ENCODE peak calls at places on chromosomes 16 and 17, in eight cellular contexts. R is fibroblast of lung, L is mucosa of descending colon, W is OCI-LY7, X is dorsolateral prefrontal cortex, M is cardiac muscle cell, S is lung, V is epithelial cell of esophagus. E is an unnamed sample.

GRCh38 chr16:51084074-51084928 is 66.8 kb downstream of the SALL1 start:
- DNase-seq in R (peak), L (no peak), X (no peak), V (no peak), M (peak), S (no peak), W (no peak), E (no peak)

GRCh38 chr16:54812229-54812628 is 118.4 kb upstream of the IRX5 start:
- DNase-seq in S (no peak), R (no peak), W (no peak), V (peak), L (no peak), M (peak), X (no peak), E (no peak)

GRCh38 chr17:10792156-10792555 is 11.7 kb downstream of the TMEM238L start:
- DNase-seq in M (no peak), V (peak), X (no peak), W (no peak), R (no peak), L (peak), S (no peak), E (no peak)

GRCh38 chr17:78344666-78345065 is 15.2 kb downstream of the SOCS3 start:
- DNase-seq in M (no peak), X (no peak), V (no peak), S (no peak), L (no peak), R (no peak), W (no peak), E (no peak)

GRCh38 chr16:53456625-53457024 is 22.4 kb downstream of the RBL2 start:
- DNase-seq in M (no peak), V (no peak), R (no peak), S (no peak), W (peak), X (no peak), L (no peak), E (no peak)

GRCh38 chr17:45227101-45227591 is 5.5 kb downstream of the FMNL1 start:
- DNase-seq in W (peak), R (no peak), L (peak), V (peak), S (no peak), M (no peak), X (no peak), E (peak)

GRCh38 chr17:19401321-19402010 is 9.6 kb upstream of the RNF112 start:
- DNase-seq in W (no peak), L (peak), R (no peak), S (no peak), V (no peak), X (no peak), M (no peak), E (no peak)

GRCh38 chr17:17581509-17581908 is 10.0 kb downstream of the PEMT start:
- DNase-seq in L (no peak), M (no peak), S (no peak), V (no peak), X (no peak), R (no peak), W (no peak), E (no peak)

GRCh38 chr16:12896562-12896961 is 4.8 kb upstream of the SHISA9 start:
- DNase-seq in L (no peak), M (no peak), W (peak), V (peak), R (peak), X (no peak), S (no peak), E (no peak)

GRCh38 chr16:77499373-77500285 is 64.8 kb upstream of the ADAMTS18 start:
- DNase-seq in S (no peak), R (peak), W (no peak), X (no peak), V (no peak), M (peak), L (no peak), E (peak)

GRCh38 chr16:69917739-69918138 is 33.4 kb upstream of the CLEC18A start:
- DNase-seq in W (no peak), S (no peak), M (peak), R (peak), X (no peak), L (no peak), V (peak), E (peak)

GRCh38 chr17:7435676-7436555 is 681 bp downstream of the TMEM102 start:
- DNase-seq in M (peak), V (peak), S (peak), X (no peak), R (no peak), L (peak), W (peak), E (peak)

GRCh38 chr17:79778504-79779087 is 648 bp downstream of the CBX2 start:
- DNase-seq in X (no peak), R (no peak), W (peak), M (no peak), V (no peak), S (no peak), L (no peak), E (no peak)

GRCh38 chr17:70072900-70073299 is 2.1 kb upstream of the KCNJ16 start:
- DNase-seq in W (no peak), L (no peak), V (no peak), X (no peak), M (no peak), S (no peak), R (no peak), E (no peak)

GRCh38 chr17:80274317-80274716 is 13.7 kb downstream of the RNF213 start:
- DNase-seq in W (no peak), S (no peak), M (no peak), L (no peak), V (no peak), X (no peak), R (no peak), E (no peak)

GRCh38 chr16:67966549-67967182 is 1.8 kb downstream of the SLC12A4 start:
- DNase-seq in R (peak), S (no peak), W (no peak), V (peak), M (peak), X (no peak), L (no peak), E (no peak)

GRCh38 chr17:28997811-28998210 is 8.0 kb downstream of the SEZ6 start:
- DNase-seq in M (no peak), L (no peak), S (no peak), V (no peak), X (no peak), W (no peak), R (no peak), E (no peak)

GRCh38 chr17:9009737-9010136 is 11.6 kb upstream of the NTN1 start:
- DNase-seq in V (peak), W (no peak), R (no peak), M (peak), X (no peak), S (no peak), L (no peak), E (no peak)

GRCh38 chr17:1606352-1606985 is 22.2 kb downstream of the SLC43A2 start:
- DNase-seq in S (no peak), V (no peak), W (no peak), R (no peak), M (no peak), X (no peak), L (no peak), E (no peak)

GRCh38 chr16:57091990-57092785 is at the start of gene CPNE2:
- DNase-seq in S (peak), V (peak), L (peak), W (peak), R (peak), X (peak), M (peak), E (peak)

GRCh38 chr16:67760831-67761230 is 41.7 kb upstream of the GFOD2 start:
- DNase-seq in M (no peak), S (no peak), W (no peak), L (peak), X (no peak), R (no peak), V (peak), E (no peak)

GRCh38 chr16:62077998-62078397 is 41.8 kb upstream of the CDH8 start:
- DNase-seq in L (no peak), V (peak), S (no peak), M (no peak), W (no peak), R (no peak), X (no peak), E (no peak)

GRCh38 chr16:23595246-23595950 is 718 bp downstream of the NDUFAB1 start:
- DNase-seq in L (no peak), W (no peak), S (no peak), R (no peak), M (peak), V (no peak), X (no peak), E (no peak)

GRCh38 chr17:21358185-21358584 is 18.0 kb upstream of the KCNJ12 start:
- DNase-seq in V (no peak), S (no peak), W (no peak), R (no peak), L (no peak), M (no peak), X (no peak), E (no peak)

GRCh38 chr16:3400779-3401688 is at the start of the genes ZNF174 and ZSCAN32:
- DNase-seq in V (peak), L (peak), W (peak), X (peak), R (peak), M (peak), S (peak), E (peak)

GRCh38 chr16:66408181-66409048 is 18.7 kb upstream of the BEAN1 start:
- DNase-seq in S (no peak), M (peak), X (no peak), W (peak), L (no peak), V (peak), R (peak), E (no peak)

GRCh38 chr17:76089680-76090516 is 10.9 kb downstream of the ZACN start:
- DNase-seq in L (no peak), M (no peak), X (no peak), S (no peak), R (no peak), W (no peak), V (no peak), E (no peak)

GRCh38 chr17:3447625-3448024 is 14.0 kb upstream of the OR1E2 start:
- DNase-seq in X (no peak), M (peak), V (peak), R (no peak), W (peak), S (no peak), L (no peak), E (no peak)

GRCh38 chr17:79487149-79487548 is 123.7 kb downstream of the RBFOX3 start:
- DNase-seq in W (no peak), L (no peak), V (no peak), R (no peak), S (no peak), M (no peak), X (no peak), E (no peak)

GRCh38 chr17:9677932-9678331 is 32.6 kb downstream of the USP43 start:
- DNase-seq in S (no peak), L (no peak), X (no peak), R (no peak), V (no peak), W (no peak), M (no peak), E (no peak)

GRCh38 chr16:57689772-57690558 is 4.6 kb upstream of the DRC7 start:
- DNase-seq in R (no peak), X (no peak), M (peak), L (no peak), S (no peak), W (peak), V (no peak), E (no peak)

GRCh38 chr16:84098939-84099338 is 17.8 kb downstream of the MBTPS1 start:
- DNase-seq in W (no peak), M (no peak), V (peak), S (no peak), X (no peak), R (peak), L (no peak), E (no peak)

GRCh38 chr17:81869221-81870154 is 1.6 kb downstream of the ARHGDIA start:
- DNase-seq in R (peak), V (peak), S (no peak), M (peak), W (peak), X (no peak), L (peak), E (no peak)

GRCh38 chr16:55710466-55710865 is 54.7 kb downstream of the SLC6A2 start:
- DNase-seq in L (no peak), M (peak), X (no peak), R (no peak), W (no peak), V (peak), S (no peak), E (no peak)

GRCh38 chr17:32566303-32566702 is 79.5 kb downstream of the CDK5R1 start:
- DNase-seq in M (no peak), L (no peak), S (no peak), V (no peak), W (no peak), X (no peak), R (no peak), E (no peak)

GRCh38 chr17:8162232-8162996 is at the start of gene VAMP2:
- DNase-seq in L (peak), V (peak), R (peak), X (peak), S (peak), W (peak), M (peak), E (peak)

GRCh38 chr17:56292628-56293027 is 139.4 kb downstream of the ANKFN1 start:
- DNase-seq in V (no peak), L (no peak), W (no peak), S (no peak), M (no peak), X (no peak), R (peak), E (no peak)

DNA sequence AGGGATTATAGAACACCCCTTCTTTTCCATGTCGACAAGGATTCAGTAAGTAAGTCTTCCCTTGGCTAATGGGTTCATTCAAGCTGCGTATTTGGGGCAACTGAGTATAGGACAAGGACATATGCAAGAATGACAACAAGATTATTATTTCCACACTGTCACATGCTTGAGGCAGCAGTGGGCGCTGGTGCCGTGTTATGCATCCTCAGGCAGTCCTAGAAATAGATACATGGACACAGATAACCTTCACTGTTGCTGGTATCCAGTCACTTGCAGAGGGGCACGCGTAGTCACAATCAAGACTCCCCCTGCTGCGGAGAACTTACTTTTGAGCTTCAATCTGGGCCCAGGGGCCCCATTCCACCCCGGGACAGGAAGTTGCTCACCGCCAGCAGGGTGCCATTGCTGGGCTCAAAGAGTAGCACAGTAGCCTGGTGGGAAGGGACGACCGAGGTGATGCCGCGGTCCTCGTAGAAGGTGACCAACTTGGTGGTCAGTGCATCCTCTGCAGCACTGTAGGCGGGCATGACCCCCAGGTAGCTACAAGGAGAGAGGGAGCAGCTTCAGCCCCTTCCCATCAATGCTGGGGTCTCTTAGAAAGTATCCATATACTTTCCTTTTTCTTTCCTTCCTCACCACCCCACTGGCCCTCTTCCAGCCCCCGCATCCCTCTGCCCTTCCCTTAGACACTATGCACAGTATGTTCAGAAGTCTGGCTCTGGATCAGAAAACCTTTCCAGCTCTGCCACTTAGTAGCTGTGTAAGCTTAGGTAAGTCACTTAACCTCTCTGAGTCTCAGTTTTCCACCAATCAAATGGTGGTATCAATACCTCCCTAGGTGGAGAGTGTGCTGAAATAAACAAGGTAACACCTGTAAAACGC is 804 bp downstream of the CRYM start:
- DNase-seq in R (no peak), V (no peak), X (peak), L (no peak), M (no peak), W (no peak), S (no peak), E (no peak)
- H3K4me3 ChIP-seq in R (no peak), V (peak), X (peak), L (no peak), M (peak), W (peak), S (no peak), E (peak)

GRCh38 chr16:47506800-47507199 is 45.7 kb downstream of the PHKB start:
- DNase-seq in S (no peak), R (no peak), M (no peak), L (no peak), W (peak), V (no peak), X (no peak), E (no peak)
- H3K4me3 ChIP-seq in S (no peak), R (no peak), M (no peak), L (no peak), W (no peak), V (no peak), X (no peak), E (no peak)

DNA sequence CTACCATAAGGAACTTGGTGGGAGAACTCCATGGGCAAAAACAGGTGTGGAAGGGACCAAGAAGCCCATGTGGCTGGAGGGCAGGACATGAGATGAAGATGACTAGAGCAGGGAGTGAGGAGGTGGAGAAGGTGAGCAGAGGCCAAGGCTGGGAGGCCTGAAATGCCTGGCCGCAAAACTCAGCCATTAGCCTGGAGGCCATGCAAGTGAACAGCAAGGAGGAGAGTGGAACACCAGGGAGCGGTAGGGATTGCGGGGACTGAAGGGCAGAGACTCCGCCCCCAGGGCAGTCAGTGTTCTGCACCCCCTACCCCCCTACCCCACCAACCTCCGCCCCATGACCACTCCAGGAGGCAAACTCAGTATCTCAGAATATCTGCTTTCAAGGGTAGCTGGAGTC is 17.0 kb downstream of the BCL7C start:
- DNase-seq in R (no peak), S (no peak), M (no peak), X (no peak), W (no peak), V (no peak), L (peak), E (no peak)
- H3K4me3 ChIP-seq in R (peak), S (no peak), M (peak), X (no peak), W (peak), V (no peak), L (no peak), E (peak)

GRCh38 chr17:39775075-39775474 is 37.3 kb downstream of the GRB7 start:
- DNase-seq in W (peak), X (no peak), R (no peak), L (no peak), M (no peak), V (no peak), S (no peak), E (no peak)
- H3K4me3 ChIP-seq in W (peak), X (no peak), R (no peak), L (no peak), M (no peak), V (no peak), S (no peak), E (no peak)

GRCh38 chr16:2091722-2092620 is 43.7 kb downstream of the PKD1 start:
- DNase-seq in X (no peak), L (peak), R (no peak), S (no peak), W (no peak), V (no peak), M (no peak), E (no peak)

GRCh38 chr16:2089676-2090480 is 42.1 kb downstream of the TSC2 start:
- DNase-seq in R (no peak), M (no peak), X (no peak), V (no peak), W (no peak), S (no peak), L (peak), E (no peak)

GRCh38 chr16:2090481-2090797 is 42.7 kb downstream of the TSC2 start:
- DNase-seq in R (no peak), X (no peak), L (no peak), W (no peak), V (no peak), M (no peak), S (no peak), E (peak)

GRCh38 chr16:2092866-2093265 is 42.8 kb downstream of the PKD1 start:
- DNase-seq in M (no peak), W (no peak), X (no peak), V (no peak), R (no peak), L (no peak), S (no peak), E (no peak)

DNA sequence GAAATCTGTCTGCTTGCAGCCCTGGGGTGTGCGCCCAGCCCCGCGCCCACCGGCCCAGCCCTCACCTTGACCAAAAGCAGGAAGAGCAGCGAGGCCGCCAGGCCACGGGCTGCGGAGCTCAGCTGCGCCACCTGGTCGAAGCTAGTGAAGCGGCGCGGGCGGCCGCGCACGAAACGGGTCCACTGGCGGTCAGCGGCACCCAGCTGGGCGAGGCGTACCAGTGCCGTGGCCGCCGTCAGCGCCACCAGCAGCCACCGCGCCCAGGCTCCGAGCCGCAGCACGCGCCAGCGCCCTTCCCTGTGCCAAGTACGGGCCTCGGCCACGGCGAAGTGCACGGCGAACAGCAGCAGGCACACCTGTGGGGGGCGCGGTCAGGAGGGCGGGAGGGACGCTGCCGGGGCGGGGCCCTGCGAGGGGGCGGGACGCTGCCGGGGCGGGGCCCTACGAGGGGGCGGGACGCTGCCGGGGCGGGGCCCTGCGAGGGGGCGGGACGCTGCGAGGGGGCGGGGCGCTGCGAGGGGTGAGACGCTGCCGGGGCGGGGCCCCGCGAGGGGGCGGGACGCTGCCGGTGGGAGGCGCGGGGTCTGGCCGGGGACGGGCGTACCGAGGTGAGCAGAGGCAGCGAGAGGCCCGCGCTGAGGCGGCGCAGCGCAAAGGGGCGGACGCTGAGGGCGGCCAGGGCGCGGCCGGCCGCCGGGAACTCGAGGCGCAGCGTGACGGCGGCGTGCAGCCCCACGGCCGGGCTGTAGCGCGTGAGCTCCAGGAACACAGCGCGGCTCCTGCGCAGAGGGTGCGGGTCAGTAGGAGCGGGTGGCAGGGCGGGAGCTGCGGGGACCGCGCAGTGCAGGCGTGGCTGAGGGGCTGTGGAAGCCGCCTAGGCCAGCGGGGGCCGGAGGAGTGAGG is 43.3 kb downstream of the TSC2 start:
- DNase-seq in M (peak), L (peak), S (peak), V (peak), R (peak), X (no peak), W (peak), E (peak)
- H3K4me3 ChIP-seq in M (peak), L (peak), S (no peak), V (no peak), R (no peak), X (no peak), W (no peak), E (peak)

GRCh38 chr16:90077757-90078593 is 844 bp upstream of the PRDM7 start:
- DNase-seq in X (no peak), V (peak), S (no peak), L (peak), R (peak), M (peak), W (peak), E (no peak)
- H3K4me3 ChIP-seq in X (peak), V (peak), S (no peak), L (peak), R (no peak), M (peak), W (peak), E (peak)

E was measured in psoas muscle.